ENCODE peak calls at places on chromosomes 13 and 19, in eight cellular contexts. W, H, K, X, P, Y, J and C are unnamed samples.

GRCh38 chr13:96338030-96338429 is 248.1 kb downstream of the HS6ST3 start:
- DNase-seq in W (no peak), H (no peak), K (no peak), X (no peak), P (no peak), Y (no peak), J (peak), C (no peak)

GRCh38 chr13:110711778-110712070 is 1.8 kb upstream of the ING1 start:
- DNase-seq in W (no peak), H (peak), K (peak), X (no peak), P (no peak), Y (no peak), J (peak), C (no peak)

GRCh38 chr19:33668968-33669367 is 47.2 kb downstream of the CHST8 start:
- DNase-seq in W (no peak), H (no peak), K (no peak), X (no peak), P (peak), Y (no peak), J (no peak), C (no peak)

GRCh38 chr19:1633269-1633606 is 19.2 kb downstream of the TCF3 start:
- DNase-seq in W (no peak), H (no peak), K (no peak), X (no peak), P (no peak), Y (no peak), J (no peak), C (no peak)

GRCh38 chr13:43830481-43830873 is 43.7 kb upstream of the ENOX1 start:
- DNase-seq in W (no peak), H (no peak), K (peak), X (no peak), P (no peak), Y (no peak), J (no peak), C (peak)

GRCh38 chr19:39078436-39079200 is 5.5 kb upstream of the ACP7 start:
- DNase-seq in W (peak), H (peak), K (peak), X (no peak), P (no peak), Y (no peak), J (no peak), C (peak)

GRCh38 chr19:56132316-56132822 is 8.7 kb upstream of the ZNF444 start:
- DNase-seq in W (no peak), H (no peak), K (no peak), X (no peak), P (peak), Y (no peak), J (no peak), C (no peak)

GRCh38 chr13:98447881-98448641 is 128.8 kb downstream of the STK24 start:
- DNase-seq in W (peak), H (no peak), K (no peak), X (peak), P (no peak), Y (peak), J (peak), C (peak)

GRCh38 chr13:62209539-62209938 is 793.9 kb upstream of the PCDH20 start:
- DNase-seq in W (no peak), H (no peak), K (no peak), X (no peak), P (no peak), Y (no peak), J (peak), C (no peak)

GRCh38 chr19:29139227-29139626 is 73.7 kb downstream of the UQCRFS1 start:
- DNase-seq in W (no peak), H (no peak), K (no peak), X (no peak), P (no peak), Y (no peak), J (peak), C (no peak)

GRCh38 chr19:34274827-34275625 is 20.7 kb downstream of the GARRE1 start:
- DNase-seq in W (no peak), H (no peak), K (peak), X (no peak), P (no peak), Y (no peak), J (no peak), C (no peak)

GRCh38 chr19:5290336-5291262 is 50.0 kb downstream of the PTPRS start:
- DNase-seq in W (no peak), H (no peak), K (no peak), X (no peak), P (no peak), Y (no peak), J (no peak), C (no peak)

GRCh38 chr13:57311009-57311586 is 144.1 kb downstream of the PRR20E start:
- DNase-seq in W (no peak), H (no peak), K (no peak), X (no peak), P (no peak), Y (no peak), J (no peak), C (no peak)

GRCh38 chr13:26488236-26489028 is 69.1 kb upstream of the WASF3 start:
- DNase-seq in W (no peak), H (no peak), K (no peak), X (no peak), P (peak), Y (no peak), J (no peak), C (no peak)

GRCh38 chr19:10288662-10289166 is 1.0 kb upstream of the ICAM5 start:
- DNase-seq in W (peak), H (no peak), K (peak), X (no peak), P (no peak), Y (peak), J (peak), C (peak)

GRCh38 chr13:23695711-23696512 is 125.7 kb downstream of the TNFRSF19 start:
- DNase-seq in W (no peak), H (no peak), K (no peak), X (peak), P (no peak), Y (peak), J (no peak), C (no peak)

GRCh38 chr19:40444181-40445005 is at the start of gene SERTAD3:
- DNase-seq in W (peak), H (peak), K (peak), X (peak), P (peak), Y (peak), J (peak), C (peak)

GRCh38 chr19:54638683-54639082 is 8.4 kb downstream of the LILRB1 start:
- DNase-seq in W (no peak), H (no peak), K (no peak), X (no peak), P (no peak), Y (no peak), J (no peak), C (no peak)

GRCh38 chr13:70188567-70188966 is 80.3 kb upstream of the KLHL1 start:
- DNase-seq in W (no peak), H (no peak), K (no peak), X (no peak), P (no peak), Y (no peak), J (peak), C (no peak)

GRCh38 chr19:35037716-35038622 is 3.6 kb upstream of the HPN start:
- DNase-seq in W (no peak), H (no peak), K (no peak), X (no peak), P (peak), Y (peak), J (no peak), C (no peak)

GRCh38 chr19:7927605-7928333 is 1.8 kb upstream of the CTXN1 start:
- DNase-seq in W (no peak), H (no peak), K (no peak), X (no peak), P (no peak), Y (no peak), J (no peak), C (no peak)

GRCh38 chr19:10380311-10381102 is at the start of gene TYK2:
- DNase-seq in W (peak), H (peak), K (peak), X (peak), P (peak), Y (peak), J (peak), C (peak)

GRCh38 chr19:752652-753517 is 2.0 kb downstream of the MISP start:
- DNase-seq in W (peak), H (peak), K (peak), X (no peak), P (no peak), Y (no peak), J (peak), C (peak)

GRCh38 chr13:34335662-34336007 is 517.7 kb downstream of the RFC3 start:
- DNase-seq in W (no peak), H (no peak), K (no peak), X (no peak), P (no peak), Y (no peak), J (peak), C (no peak)

GRCh38 chr13:101545521-101545920 is 93.0 kb downstream of the ITGBL1 start:
- DNase-seq in W (no peak), H (no peak), K (peak), X (no peak), P (peak), Y (no peak), J (no peak), C (no peak)

GRCh38 chr13:29977721-29978120 is 127.3 kb upstream of the UBL3 start:
- DNase-seq in W (no peak), H (no peak), K (no peak), X (no peak), P (no peak), Y (no peak), J (no peak), C (no peak)

GRCh38 chr19:30498707-30499106 is 126.5 kb downstream of the ZNF536 start:
- DNase-seq in W (no peak), H (no peak), K (no peak), X (no peak), P (no peak), Y (no peak), J (no peak), C (no peak)

GRCh38 chr13:33233547-33233946 is 52.0 kb downstream of the STARD13 start:
- DNase-seq in W (no peak), H (no peak), K (no peak), X (no peak), P (no peak), Y (no peak), J (no peak), C (no peak)

GRCh38 chr19:46162731-46163130 is 14.7 kb downstream of the IGFL2 start:
- DNase-seq in W (no peak), H (no peak), K (no peak), X (no peak), P (no peak), Y (no peak), J (no peak), C (no peak)

GRCh38 chr19:42344336-42344893 is 19.0 kb downstream of the MEGF8 start:
- DNase-seq in W (no peak), H (no peak), K (no peak), X (no peak), P (no peak), Y (no peak), J (no peak), C (no peak)

GRCh38 chr13:21289475-21289874 is 113.0 kb downstream of the MRPL57 start:
- DNase-seq in W (no peak), H (no peak), K (no peak), X (no peak), P (no peak), Y (no peak), J (no peak), C (no peak)

GRCh38 chr19:50658438-50659317 is 9.4 kb downstream of the C19orf81 start:
- DNase-seq in W (peak), H (no peak), K (peak), X (peak), P (no peak), Y (peak), J (peak), C (peak)

GRCh38 chr13:75633285-75633684 is 2.8 kb upstream of the LMO7 start:
- DNase-seq in W (no peak), H (peak), K (peak), X (no peak), P (no peak), Y (no peak), J (no peak), C (no peak)

GRCh38 chr13:76326343-76326742 is 559.9 kb downstream of the KCTD12 start:
- DNase-seq in W (no peak), H (no peak), K (no peak), X (no peak), P (no peak), Y (no peak), J (no peak), C (no peak)

GRCh38 chr19:7863971-7864718 is 10.0 kb downstream of the PRR36 start:
- DNase-seq in W (no peak), H (peak), K (no peak), X (no peak), P (no peak), Y (no peak), J (no peak), C (no peak)

GRCh38 chr19:38221919-38222828 is 1.8 kb downstream of the DPF1 start:
- DNase-seq in W (no peak), H (no peak), K (no peak), X (no peak), P (no peak), Y (no peak), J (no peak), C (no peak)

GRCh38 chr13:30676672-30677071 is 58.7 kb upstream of the ALOX5AP start:
- DNase-seq in W (no peak), H (no peak), K (peak), X (no peak), P (no peak), Y (no peak), J (peak), C (peak)